ENCODE peak calls at places on chromosomes 12 and 14, in six cellular contexts. Z is left lobe of liver; L is activated naive CD8-positive, alpha-beta T cell treated with anti-CD3 and anti-CD28 coated beads, Interleukin-2, amount 50 U/mL, for 24 hours; H is effector memory CD8-positive, alpha-beta T cell; F is activated T-cell treated with anti-CD3 and anti-CD28 coated beads, Interleukin-2, amount 50 U/mL, for 72 hours; E is activated CD4-positive, alpha-beta memory T cell treated with anti-CD3 and anti-CD28 coated beads for 36 hours. V is an unnamed sample.

GRCh38 chr12:26787125-26787495 is 45.9 kb downstream of the ITPR2 start:
- DNase-seq in Z (no peak), L (no peak), H (no peak), F (no peak), E (no peak), V (no peak)

GRCh38 chr12:33222357-33222756 is 217.3 kb downstream of the SYT10 start:
- DNase-seq in Z (no peak), L (no peak), H (no peak), F (no peak), E (no peak), V (no peak)

GRCh38 chr12:7375145-7375543 is 68.8 kb downstream of the CD163L1 start:
- DNase-seq in Z (no peak), L (no peak), H (no peak), F (no peak), E (no peak), V (no peak)

GRCh38 chr12:123996581-123996980 is 23.6 kb downstream of the ZNF664 start:
- DNase-seq in Z (no peak), L (no peak), H (no peak), F (no peak), E (no peak), V (no peak)

GRCh38 chr12:69991683-69992297 is 166.8 kb downstream of the MYRFL start:
- DNase-seq in Z (no peak), L (no peak), H (no peak), F (no peak), E (no peak), V (no peak)

GRCh38 chr12:10276774-10277173 is 30.9 kb upstream of the KLRD1 start:
- DNase-seq in Z (no peak), L (no peak), H (no peak), F (no peak), E (no peak), V (no peak)

GRCh38 chr12:32659908-32660440 is 19.1 kb upstream of the DNM1L start:
- DNase-seq in Z (no peak), L (no peak), H (no peak), F (no peak), E (no peak), V (no peak)

GRCh38 chr12:112296183-112296582 is 86.0 kb downstream of the HECTD4 start:
- DNase-seq in Z (no peak), L (no peak), H (no peak), F (no peak), E (no peak), V (no peak)

GRCh38 chr12:127485528-127485927 is 781.4 kb upstream of the TMEM132C start:
- DNase-seq in Z (no peak), L (peak), H (no peak), F (peak), E (peak), V (no peak)

GRCh38 chr12:1918875-1919236 is 404 bp upstream of the CACNA2D4 start:
- DNase-seq in Z (peak), L (no peak), H (no peak), F (no peak), E (no peak), V (no peak)

GRCh38 chr12:77679701-77680100 is 151.0 kb upstream of the NAV3 start:
- DNase-seq in Z (no peak), L (no peak), H (no peak), F (no peak), E (no peak), V (no peak)

GRCh38 chr14:105053996-105054395 is 11.2 kb downstream of the GPR132 start:
- DNase-seq in Z (no peak), L (no peak), H (no peak), F (no peak), E (no peak), V (no peak)

GRCh38 chr12:9115731-9116689 is at the start of gene A2M:
- DNase-seq in Z (peak), L (no peak), H (no peak), F (no peak), E (no peak), V (no peak)

GRCh38 chr14:102215071-102215470 is 75.4 kb downstream of the WDR20 start:
- DNase-seq in Z (no peak), L (no peak), H (no peak), F (no peak), E (no peak), V (no peak)

GRCh38 chr12:11822071-11822818 is 172.8 kb downstream of the ETV6 start:
- DNase-seq in Z (no peak), L (peak), H (no peak), F (peak), E (peak), V (no peak)

GRCh38 chr12:61009167-61009566 is 1251.0 kb upstream of the USP15 start:
- DNase-seq in Z (no peak), L (no peak), H (no peak), F (no peak), E (no peak), V (no peak)

GRCh38 chr12:46892887-46893286 is 67.1 kb upstream of the SLC38A4 start:
- DNase-seq in Z (no peak), L (no peak), H (no peak), F (no peak), E (no peak), V (no peak)

GRCh38 chr14:50943943-50944646 is at the start of gene PYGL:
- DNase-seq in Z (peak), L (peak), H (peak), F (peak), E (peak), V (peak)

GRCh38 chr14:77086017-77086727 is 11.9 kb upstream of the CIPC start:
- DNase-seq in Z (no peak), L (no peak), H (no peak), F (no peak), E (no peak), V (no peak)

GRCh38 chr12:60529261-60529660 is 933.4 kb downstream of the SLC16A7 start:
- DNase-seq in Z (no peak), L (no peak), H (no peak), F (no peak), E (no peak), V (no peak)

GRCh38 chr12:52082668-52082987 is 3.1 kb downstream of the SMIM41 start:
- DNase-seq in Z (no peak), L (no peak), H (no peak), F (no peak), E (no peak), V (no peak)

GRCh38 chr14:49770212-49770817 is 2.4 kb downstream of the KLHDC2 start:
- DNase-seq in Z (peak), L (no peak), H (no peak), F (no peak), E (no peak), V (no peak)

GRCh38 chr12:122076743-122077495 is 1.6 kb upstream of the MLXIP start:
- DNase-seq in Z (no peak), L (no peak), H (no peak), F (peak), E (peak), V (no peak)

V was measured in coronary artery.